ENCODE peak calls at places on chromosomes 1 and 21, in five cellular contexts. F is CD8-positive, alpha-beta T cell; Z is GM20000; C is lower leg skin; K is fibroblast of lung. N is an unnamed sample.

GRCh38 chr1:63915121-63915520 is 141.3 kb downstream of the ROR1 start:
- DNase-seq in F (no peak), Z (no peak), C (no peak), K (peak), N (no peak)

GRCh38 chr1:173093721-173094450 is 43.1 kb upstream of the TNFSF18 start:
- DNase-seq in F (no peak), Z (no peak), C (no peak), K (no peak), N (no peak)

GRCh38 chr21:28099296-28099695 is 893.4 kb downstream of the LTN1 start:
- DNase-seq in F (no peak), Z (no peak), C (no peak), K (peak), N (no peak)

GRCh38 chr1:41795205-41795762 is 123.4 kb downstream of the HIVEP3 start:
- DNase-seq in F (no peak), Z (no peak), C (no peak), K (peak), N (no peak)

GRCh38 chr1:219771039-219771438 is 157.3 kb downstream of the SLC30A10 start:
- DNase-seq in F (no peak), Z (no peak), C (peak), K (peak), N (no peak)

GRCh38 chr1:232459826-232460225 is 170.1 kb downstream of the SIPA1L2 start:
- DNase-seq in F (no peak), Z (no peak), C (no peak), K (no peak), N (no peak)

GRCh38 chr1:72371259-72372035 is 89.1 kb upstream of the NEGR1 start:
- DNase-seq in F (no peak), Z (no peak), C (no peak), K (no peak), N (no peak)

GRCh38 chr1:151242442-151242841 is 12.1 kb upstream of the PSMD4 start:
- DNase-seq in F (no peak), Z (no peak), C (no peak), K (no peak), N (no peak)

GRCh38 chr1:177969825-177970371 is at the start of gene SEC16B:
- DNase-seq in F (no peak), Z (no peak), C (no peak), K (no peak), N (no peak)

GRCh38 chr1:4853930-4854329 is 199.5 kb downstream of the AJAP1 start:
- DNase-seq in F (no peak), Z (no peak), C (no peak), K (no peak), N (no peak)

GRCh38 chr1:48936436-48936835 is 159.7 kb upstream of the BEND5 start:
- DNase-seq in F (no peak), Z (no peak), C (no peak), K (no peak), N (no peak)

GRCh38 chr1:156704166-156704711 is 1.1 kb downstream of the CRABP2 start:
- DNase-seq in F (no peak), Z (no peak), C (no peak), K (no peak), N (no peak)

GRCh38 chr1:168170552-168171508 is 7.9 kb upstream of the TIPRL start:
- DNase-seq in F (no peak), Z (no peak), C (no peak), K (no peak), N (no peak)

GRCh38 chr1:185917646-185918045 is 183.5 kb downstream of the HMCN1 start:
- DNase-seq in F (no peak), Z (no peak), C (no peak), K (peak), N (no peak)

GRCh38 chr1:20281801-20282200 is 8.9 kb upstream of the VWA5B1 start:
- DNase-seq in F (no peak), Z (no peak), C (no peak), K (peak), N (no peak)

GRCh38 chr21:29501451-29501850 is 202.7 kb downstream of the BACH1 start:
- DNase-seq in F (no peak), Z (no peak), C (no peak), K (peak), N (no peak)

GRCh38 chr21:37472581-37472980 is 106.0 kb downstream of the DYRK1A start:
- DNase-seq in F (no peak), Z (no peak), C (no peak), K (no peak), N (no peak)

GRCh38 chr1:167905182-167905581 is 8.8 kb downstream of the ADCY10 start:
- DNase-seq in F (no peak), Z (no peak), C (no peak), K (peak), N (no peak)

GRCh38 chr1:228698017-228698329 is 37.3 kb upstream of the RHOU start:
- DNase-seq in F (no peak), Z (no peak), C (no peak), K (no peak), N (no peak)

GRCh38 chr1:18547460-18547859 is 66.7 kb downstream of the KLHDC7A start:
- DNase-seq in F (no peak), Z (no peak), C (no peak), K (no peak), N (no peak)

GRCh38 chr1:3367376-3367775 is 87.1 kb upstream of the ARHGEF16 start:
- DNase-seq in F (no peak), Z (no peak), C (no peak), K (no peak), N (no peak)

GRCh38 chr1:200880212-200880611 is 7.4 kb downstream of the GPR25 start:
- DNase-seq in F (no peak), Z (peak), C (peak), K (no peak), N (peak)

GRCh38 chr1:37704966-37705365 is 12.7 kb downstream of the CDCA8 start:
- DNase-seq in F (no peak), Z (no peak), C (no peak), K (peak), N (no peak)

GRCh38 chr1:43453442-43454269 is at the start of gene HYI:
- DNase-seq in F (peak), Z (peak), C (peak), K (peak), N (peak)

GRCh38 chr1:17672226-17672625 is 82.9 kb upstream of the ACTL8 start:
- DNase-seq in F (no peak), Z (no peak), C (no peak), K (no peak), N (no peak)

GRCh38 chr1:102858695-102859094 is 249.6 kb downstream of the COL11A1 start:
- DNase-seq in F (no peak), Z (no peak), C (no peak), K (no peak), N (no peak)

GRCh38 chr1:45018599-45019230 is 6.7 kb downstream of the UROD start:
- DNase-seq in F (peak), Z (peak), C (no peak), K (peak), N (peak)

GRCh38 chr1:21022279-21023040 is 154.2 kb downstream of the EIF4G3 start:
- DNase-seq in F (no peak), Z (peak), C (peak), K (peak), N (no peak)

GRCh38 chr1:63674238-63674864 is 81.1 kb downstream of the PGM1 start:
- DNase-seq in F (no peak), Z (peak), C (peak), K (peak), N (no peak)

GRCh38 chr1:31725777-31726535 is 22.1 kb upstream of the COL16A1 start:
- DNase-seq in F (no peak), Z (no peak), C (no peak), K (no peak), N (no peak)

GRCh38 chr1:54099211-54099610 is 45.8 kb downstream of the TCEANC2 start:
- DNase-seq in F (no peak), Z (no peak), C (no peak), K (no peak), N (no peak)

GRCh38 chr1:215277537-215277936 is 195.0 kb downstream of the KCNK2 start:
- DNase-seq in F (no peak), Z (no peak), C (no peak), K (peak), N (no peak)

GRCh38 chr21:35048706-35049617 is at the start of gene RUNX1:
- DNase-seq in F (peak), Z (peak), C (no peak), K (peak), N (no peak)

GRCh38 chr1:119871881-119872280 is 24.4 kb downstream of the ADAM30 start:
- DNase-seq in F (no peak), Z (no peak), C (no peak), K (no peak), N (no peak)

GRCh38 chr21:45381865-45382697 is 22.9 kb upstream of the COL18A1 start:
- DNase-seq in F (no peak), Z (no peak), C (no peak), K (no peak), N (no peak)

GRCh38 chr1:52554756-52555155 is 1.9 kb upstream of the TUT4 start:
- DNase-seq in F (no peak), Z (no peak), C (no peak), K (no peak), N (no peak)

GRCh38 chr1:118210723-118211110 is 25.7 kb upstream of the SPAG17 start:
- DNase-seq in F (no peak), Z (no peak), C (no peak), K (no peak), N (no peak)

GRCh38 chr1:4027492-4028138 is 127.5 kb upstream of the C1orf174 start:
- DNase-seq in F (peak), Z (peak), C (no peak), K (no peak), N (no peak)

DNA sequence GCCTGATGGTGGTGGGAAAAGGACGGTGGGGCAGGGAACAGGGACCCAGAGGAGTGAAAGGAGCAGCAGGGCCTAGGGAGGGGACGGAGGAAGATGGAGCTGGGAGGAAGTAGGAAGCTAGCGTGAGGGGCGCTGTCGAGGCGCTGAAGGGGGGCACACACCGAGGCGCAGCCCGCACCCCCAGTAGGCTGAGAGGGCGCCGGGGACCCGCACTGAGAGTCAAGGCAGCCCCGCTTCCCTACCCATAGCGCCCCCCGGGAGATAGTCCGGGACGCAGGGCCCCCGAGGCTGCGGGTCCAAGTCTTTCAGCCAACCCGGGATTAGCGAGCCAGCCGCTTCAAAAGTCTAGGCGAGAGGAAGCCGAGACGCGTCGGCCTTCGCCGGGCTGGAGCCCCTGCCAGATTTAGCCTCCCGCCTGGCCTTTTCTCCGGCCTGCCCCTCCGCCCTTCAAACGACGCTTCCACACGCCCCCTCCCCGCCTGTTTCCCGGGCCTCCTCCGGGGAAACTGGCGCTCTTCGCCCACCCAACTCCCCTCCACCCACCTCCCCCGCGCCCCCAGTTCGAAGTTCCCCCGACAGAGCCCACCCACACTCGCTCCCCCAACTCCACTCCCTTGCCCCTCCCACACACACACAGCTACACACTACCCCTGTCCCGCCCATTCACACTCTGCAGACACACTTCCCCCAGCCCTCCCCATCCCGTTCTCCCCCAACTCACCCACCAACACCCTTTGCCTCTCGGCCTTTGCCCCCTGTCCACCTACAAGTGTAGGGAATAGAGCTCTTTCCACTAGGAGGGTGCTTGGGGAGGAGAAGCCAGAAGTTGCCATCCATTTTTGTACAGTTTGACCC is 7.8 kb upstream of the PROX1 start:
- DNase-seq in F (no peak), Z (no peak), C (no peak), K (no peak), N (no peak)
- TF ChIP-seq CTCF in F (no peak), Z (no peak), C (no peak), K (no peak), N (no peak)

DNA sequence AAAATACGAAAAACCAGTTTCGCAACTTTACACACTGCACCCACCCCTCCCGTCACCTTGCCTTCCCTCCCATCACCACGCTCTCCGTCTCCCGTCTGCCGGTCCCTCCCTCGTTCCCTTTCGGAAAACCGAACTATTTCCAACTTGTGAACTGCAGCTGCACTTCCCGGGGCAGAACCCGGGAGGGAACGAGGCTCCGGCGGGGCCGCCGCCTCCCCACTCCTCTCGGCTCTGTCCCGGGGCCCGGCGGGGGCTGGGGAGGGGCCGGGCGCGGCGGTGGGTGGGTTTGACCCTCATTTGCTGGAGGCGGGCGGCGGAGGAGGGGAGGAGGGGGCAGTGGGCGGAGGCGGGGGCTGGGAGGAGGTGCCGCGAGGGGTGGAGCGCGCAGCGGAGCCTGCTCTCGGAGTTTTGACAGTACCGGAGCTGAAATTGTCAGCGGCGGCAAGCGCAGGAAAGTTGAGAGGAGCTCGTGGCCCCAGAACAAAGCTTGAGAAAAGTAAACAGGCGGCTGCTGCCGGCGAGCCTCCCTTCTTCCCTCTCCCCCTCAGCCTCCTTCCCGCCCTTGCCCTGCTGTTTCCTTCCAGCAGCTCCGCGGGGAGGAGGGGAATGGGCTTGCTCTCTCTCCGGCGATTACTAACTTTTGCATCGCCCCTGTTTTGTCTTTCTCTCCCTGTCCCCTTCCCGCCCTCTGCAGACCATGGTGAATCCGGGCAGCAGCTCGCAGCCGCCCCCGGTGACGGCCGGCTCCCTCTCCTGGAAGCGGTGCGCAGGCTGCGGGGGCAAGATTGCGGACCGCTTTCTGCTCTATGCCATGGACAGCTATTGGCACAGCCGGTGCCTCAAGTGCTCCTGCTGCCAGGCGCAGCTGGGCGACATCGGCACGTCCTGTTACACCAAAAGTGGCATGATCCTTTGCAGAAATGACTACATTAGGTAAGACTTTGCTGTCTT is 2.9 kb downstream of the LMO4 start:
- DNase-seq in F (peak), Z (peak), C (peak), K (peak), N (peak)
- TF ChIP-seq CTCF in F (no peak), Z (no peak), C (no peak), K (no peak), N (peak)

DNA sequence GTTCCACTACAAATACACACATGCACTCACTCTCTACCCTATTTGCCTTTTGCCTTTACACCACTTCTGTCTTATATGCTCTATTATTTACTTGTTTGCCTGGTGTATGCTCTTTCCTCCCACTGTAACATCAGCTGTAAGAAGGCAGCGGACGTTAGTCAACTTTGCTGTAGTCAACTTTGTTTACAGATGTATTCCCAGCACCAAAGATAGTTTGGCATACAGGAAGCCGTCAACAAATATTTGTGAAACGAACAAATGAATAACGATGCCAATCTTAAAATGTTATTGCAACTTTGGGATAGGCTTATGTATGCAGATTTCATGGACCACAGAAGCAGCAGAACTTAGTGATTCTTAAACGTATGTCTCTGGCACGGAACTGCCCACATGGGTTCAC is 138.3 kb upstream of the GALNT2 start:
- DNase-seq in F (no peak), Z (no peak), C (no peak), K (no peak), N (no peak)
- TF ChIP-seq CTCF in F (no peak), Z (no peak), C (no peak), K (no peak), N (no peak)

GRCh38 chr21:44360174-44360573 is 6.8 kb downstream of the TRPM2 start:
- DNase-seq in F (no peak), Z (no peak), C (no peak), K (no peak), N (no peak)
- TF ChIP-seq CTCF in F (peak), Z (no peak), C (no peak), K (no peak), N (no peak)

GRCh38 chr1:24970399-24970753 is 40.3 kb upstream of the RUNX3 start:
- DNase-seq in F (no peak), Z (no peak), C (no peak), K (peak), N (no peak)
- TF ChIP-seq CTCF in F (no peak), Z (no peak), C (no peak), K (no peak), N (no peak)

DNA sequence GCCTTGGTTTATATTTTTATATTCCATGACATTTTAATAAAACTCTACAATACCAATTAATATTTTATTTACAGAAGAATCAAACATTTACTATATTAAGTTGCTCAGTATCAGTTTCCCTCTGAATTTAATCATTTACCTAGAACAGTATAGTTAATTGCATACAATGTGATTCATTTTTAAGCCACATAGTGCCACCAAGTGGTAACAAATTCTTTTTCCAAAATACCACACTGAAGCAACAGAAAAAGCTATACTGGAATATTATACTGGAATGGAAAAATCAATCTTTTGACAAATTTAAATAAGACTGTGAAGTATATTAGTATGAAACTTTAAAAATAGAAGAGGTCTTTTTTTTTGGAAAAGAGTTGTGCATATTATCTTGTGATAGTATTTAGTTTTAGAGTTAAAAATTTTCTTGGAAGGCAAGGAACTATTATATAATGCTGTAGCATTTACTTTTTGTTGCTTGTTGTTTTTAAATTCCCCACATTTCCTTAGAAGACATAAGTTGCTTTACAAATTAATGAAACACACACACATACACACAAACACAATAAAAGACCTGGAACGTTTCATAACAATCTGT is 57.3 kb downstream of the ZNF644 start:
- DNase-seq in F (no peak), Z (no peak), C (no peak), K (peak), N (no peak)
- TF ChIP-seq CTCF in F (no peak), Z (no peak), C (no peak), K (no peak), N (peak)

GRCh38 chr1:190957565-190957964 is 479.9 kb upstream of the BRINP3 start:
- DNase-seq in F (no peak), Z (no peak), C (no peak), K (peak), N (no peak)
- TF ChIP-seq CTCF in F (no peak), Z (no peak), C (no peak), K (no peak), N (peak)

DNA sequence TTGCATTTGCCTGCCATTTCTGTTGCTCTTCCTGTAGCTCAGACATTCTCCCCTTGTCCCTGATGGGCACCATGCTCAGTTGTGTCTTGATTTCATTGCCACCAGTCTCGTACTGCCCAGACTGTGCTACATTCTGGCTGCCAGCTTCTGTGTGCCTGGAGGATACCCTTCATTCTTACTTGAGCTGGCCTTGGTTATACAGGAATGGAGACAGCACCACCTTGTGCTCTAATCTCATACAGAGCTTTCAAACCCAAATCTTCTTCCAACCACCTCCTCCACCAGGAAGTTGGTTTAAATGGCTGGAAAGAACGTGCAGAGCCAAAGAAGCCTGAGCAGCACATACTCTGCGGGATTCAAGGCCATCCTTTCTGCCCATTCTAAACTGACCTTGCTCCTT is 165.3 kb downstream of the SLC35F3 start:
- DNase-seq in F (no peak), Z (no peak), C (no peak), K (no peak), N (no peak)
- TF ChIP-seq CTCF in F (no peak), Z (no peak), C (no peak), K (no peak), N (no peak)

GRCh38 chr1:68470388-68470970 is 20.7 kb upstream of the RPE65 start:
- DNase-seq in F (no peak), Z (no peak), C (no peak), K (peak), N (no peak)
- TF ChIP-seq CTCF in F (no peak), Z (no peak), C (no peak), K (peak), N (peak)

GRCh38 chr1:209207701-209208286 is 375.7 kb upstream of the CAMK1G start:
- DNase-seq in F (no peak), Z (peak), C (peak), K (peak), N (no peak)
- TF ChIP-seq CTCF in F (no peak), Z (peak), C (no peak), K (peak), N (peak)